ENCODE peak calls at places on chromosomes 11 and 22, in eight cellular contexts. Z is activated CD8-positive, alpha-beta memory T cell treated with anti-CD3 and anti-CD28 coated beads, Interleukin-2, amount 50 U/mL, for 48 hours; H is CMK; E is uterus; T is putamen; K is NCI-H510A; B is GM04503; C is esophagus squamous epithelium. L is an unnamed sample.

GRCh38 chr11:76067099-76067498 is 139.2 kb downstream of the WNT11 start:
- DNase-seq in Z (no peak), H (no peak), E (no peak), T (no peak), K (no peak), B (no peak), C (no peak), L (no peak)

GRCh38 chr22:24592144-24592845 is 578 bp downstream of the LRRC75B start:
- DNase-seq in Z (no peak), H (no peak), E (peak), T (no peak), K (no peak), B (no peak), C (no peak), L (no peak)

GRCh38 chr22:30241576-30242371 is 4.8 kb downstream of the LIF start:
- DNase-seq in Z (no peak), H (no peak), E (no peak), T (no peak), K (no peak), B (no peak), C (no peak), L (no peak)

GRCh38 chr11:111388842-111389241 is 9.8 kb upstream of the POU2AF1 start:
- DNase-seq in Z (no peak), H (no peak), E (no peak), T (no peak), K (no peak), B (no peak), C (no peak), L (no peak)

GRCh38 chr11:76419896-76420295 is 24.9 kb upstream of the EMSY start:
- DNase-seq in Z (no peak), H (no peak), E (no peak), T (no peak), K (no peak), B (no peak), C (no peak), L (no peak)

GRCh38 chr22:49810363-49811013 is 17.2 kb downstream of the BRD1 start:
- DNase-seq in Z (no peak), H (no peak), E (no peak), T (no peak), K (no peak), B (no peak), C (no peak), L (no peak)

GRCh38 chr11:129252621-129253020 is 60.5 kb upstream of the ARHGAP32 start:
- DNase-seq in Z (no peak), H (no peak), E (no peak), T (no peak), K (no peak), B (no peak), C (no peak), L (no peak)

GRCh38 chr11:119319702-119320592 is 3.0 kb upstream of the MCAM start:
- DNase-seq in Z (no peak), H (no peak), E (peak), T (peak), K (no peak), B (no peak), C (no peak), L (no peak)

GRCh38 chr11:72483412-72484186 is 49.3 kb upstream of the CLPB start:
- DNase-seq in Z (no peak), H (no peak), E (no peak), T (no peak), K (no peak), B (peak), C (no peak), L (no peak)

GRCh38 chr11:26076591-26076990 is 255.3 kb upstream of the ANO3 start:
- DNase-seq in Z (no peak), H (no peak), E (no peak), T (no peak), K (no peak), B (no peak), C (no peak), L (no peak)

GRCh38 chr22:24535348-24535747 is 19.6 kb downstream of the GUCD1 start:
- DNase-seq in Z (no peak), H (no peak), E (no peak), T (no peak), K (no peak), B (no peak), C (no peak), L (no peak)

GRCh38 chr11:1148752-1149180 is 9.0 kb upstream of the MUC5AC start:
- DNase-seq in Z (peak), H (no peak), E (no peak), T (no peak), K (no peak), B (no peak), C (no peak), L (no peak)

GRCh38 chr11:131944709-131945108 is 574.3 kb downstream of the NTM start:
- DNase-seq in Z (no peak), H (no peak), E (no peak), T (no peak), K (no peak), B (peak), C (no peak), L (no peak)

GRCh38 chr11:10998674-10999073 is 140.8 kb upstream of the ZBED5 start:
- DNase-seq in Z (no peak), H (no peak), E (no peak), T (no peak), K (no peak), B (no peak), C (no peak), L (no peak)

GRCh38 chr11:897226-898159 is 13.1 kb downstream of the CHID1 start:
- DNase-seq in Z (no peak), H (no peak), E (no peak), T (no peak), K (no peak), B (no peak), C (no peak), L (no peak)

GRCh38 chr11:95506777-95507176 is 275.8 kb upstream of the SESN3 start:
- DNase-seq in Z (no peak), H (peak), E (no peak), T (no peak), K (no peak), B (no peak), C (no peak), L (no peak)

GRCh38 chr11:62539238-62539925 is 7.2 kb downstream of the AHNAK start:
- DNase-seq in Z (peak), H (no peak), E (peak), T (no peak), K (peak), B (peak), C (no peak), L (peak)

GRCh38 chr11:27786331-27786730 is 86.1 kb upstream of the BDNF start:
- DNase-seq in Z (no peak), H (no peak), E (no peak), T (no peak), K (no peak), B (no peak), C (no peak), L (no peak)

GRCh38 chr11:6587360-6587953 is 16.0 kb downstream of the RRP8 start:
- DNase-seq in Z (no peak), H (no peak), E (no peak), T (peak), K (peak), B (no peak), C (no peak), L (peak)

GRCh38 chr11:126432525-126432924 is 77.0 kb downstream of the ST3GAL4 start:
- DNase-seq in Z (no peak), H (no peak), E (no peak), T (no peak), K (no peak), B (no peak), C (no peak), L (peak)

GRCh38 chr22:41524809-41525449 is 19.3 kb downstream of the POLR3H start:
- DNase-seq in Z (peak), H (peak), E (peak), T (peak), K (no peak), B (no peak), C (no peak), L (no peak)

GRCh38 chr11:78085972-78086371 is 6.3 kb upstream of the NDUFC2 start:
- DNase-seq in Z (no peak), H (no peak), E (no peak), T (peak), K (no peak), B (no peak), C (no peak), L (no peak)

L was measured in left ventricle myocardium inferior.